ENCODE peak calls at places on chromosomes 3 and 15, in six cellular contexts. N is effector memory CD4-positive, alpha-beta T cell; K is left lung; O is transverse colon; U is small intestine; J is sigmoid colon. T is an unnamed sample.

GRCh38 chr15:28876131-28876844 is 9.5 kb upstream of the APBA2 start:
- DNase-seq in O (no peak), J (no peak), U (no peak), N (no peak), K (no peak), T (no peak)

GRCh38 chr3:182794806-182795369 is 1.6 kb downstream of the ATP11B start:
- DNase-seq in N (no peak), K (no peak), O (no peak), J (no peak), U (peak; percentile 10), T (no peak)

GRCh38 chr3:183332487-183332886 is 79.4 kb downstream of the B3GNT5 start:
- DNase-seq in J (no peak), O (no peak), U (no peak), N (no peak), K (no peak), T (no peak)

GRCh38 chr3:42712344-42712648 is 9.7 kb upstream of the HHATL start:
- DNase-seq in N (no peak), J (no peak), K (no peak), O (no peak), U (no peak), T (no peak)

GRCh38 chr3:122004123-122004522 is 17.9 kb downstream of the ILDR1 start:
- DNase-seq in K (no peak), U (no peak), N (no peak), J (no peak), O (no peak), T (no peak)

GRCh38 chr15:71756574-71757352 is 53.6 kb upstream of the NR2E3 start:
- DNase-seq in U (no peak), J (no peak), K (no peak), O (no peak), N (no peak), T (no peak)

GRCh38 chr3:79113821-79114220 is 654.0 kb downstream of the ROBO1 start:
- DNase-seq in U (peak; percentile 87), J (no peak), N (no peak), O (no peak), K (no peak), T (no peak)

GRCh38 chr3:126373682-126374601 is 16.7 kb upstream of the KLF15 start:
- DNase-seq in J (peak; percentile 68), O (no peak), N (no peak), U (no peak), K (no peak), T (peak; percentile 76)

GRCh38 chr15:36737430-36737891 is 158.0 kb downstream of the CDIN1 start:
- DNase-seq in U (no peak), J (no peak), N (no peak), K (no peak), O (no peak), T (no peak)

GRCh38 chr3:13525827-13526625 is 22.9 kb upstream of the FBLN2 start:
- DNase-seq in K (peak; percentile 77), O (no peak), N (no peak), J (no peak), U (no peak), T (no peak)

GRCh38 chr3:166917437-166917836 is 462.7 kb downstream of the ZBBX start:
- DNase-seq in N (no peak), J (no peak), U (no peak), O (no peak), K (no peak), T (no peak)
- H3K9me3 ChIP-seq in N (peaks cover 2% of the 10 kb centered on the region), J (no peaks in the 10 kb centered on the region), U (no peaks in the 10 kb centered on the region), O (peaks cover under 1% of the 10 kb centered on the region), K (no peaks in the 10 kb centered on the region), T (peaks cover 6% of the 10 kb centered on the region)

GRCh38 chr15:57592836-57593420 is 1.2 kb downstream of the MYZAP start:
- DNase-seq in O (no peak), K (no peak), U (no peak), J (no peak), N (no peak), T (no peak)

GRCh38 chr15:57594479-57594878 is 2.8 kb downstream of the MYZAP start:
- DNase-seq in J (no peak), K (no peak), O (no peak), U (no peak), N (no peak), T (no peak)

GRCh38 chr15:57591237-57591821 is 375 bp upstream of the MYZAP start:
- DNase-seq in J (no peak), U (peak; percentile 83), K (no peak), O (no peak), N (no peak), T (no peak)

GRCh38 chr15:57591822-57592367 is at the start of gene MYZAP:
- DNase-seq in J (no peak), N (no peak), K (peak; percentile 89), O (peak; percentile 82), U (no peak), T (peak; percentile 61)

DNA sequence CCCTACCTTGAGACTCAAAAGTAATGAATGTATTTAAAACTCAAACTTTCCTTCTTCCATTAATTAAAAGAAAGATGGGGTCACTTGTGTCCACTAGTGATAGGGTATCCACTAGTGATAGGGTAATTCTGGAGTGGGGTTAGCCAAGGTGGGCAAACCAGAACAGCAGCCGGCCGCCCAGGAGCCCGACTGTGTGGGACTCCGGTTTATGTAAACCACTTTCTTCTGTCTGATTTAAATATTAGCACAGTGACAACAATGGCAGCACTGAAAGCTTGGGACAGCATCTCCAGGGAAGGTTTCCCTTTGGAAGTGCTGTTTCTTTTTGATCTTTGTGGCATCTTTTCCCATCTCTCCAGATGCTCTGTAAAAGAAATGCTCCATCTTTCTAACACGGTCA is 722 bp downstream of the MYZAP start:
- DNase-seq in J (no peak), K (no peak), U (no peak), N (no peak), O (no peak), T (no peak)
- H3K4me3 ChIP-seq in J (peak overlapping the region; percentile 75), K (peak overlapping the region; percentile 57), U (peak overlapping the region; percentile 88), N (peak overlapping the region; percentile 41), O (peak overlapping the region; percentile 37), T (peak overlapping the region; percentile 74)

GRCh38 chr3:43765417-43766030 is 74.8 kb downstream of the ABHD5 start:
- DNase-seq in J (no peak), N (no peak), K (no peak), U (no peak), O (no peak), T (peak; percentile 76)

GRCh38 chr3:43769097-43769470 is 78.3 kb downstream of the ABHD5 start:
- DNase-seq in U (no peak), O (no peak), K (no peak), N (no peak), J (no peak), T (no peak)

GRCh38 chr3:43768594-43768993 is 77.9 kb downstream of the ABHD5 start:
- DNase-seq in K (no peak), O (peak; percentile 16), J (peak; percentile 71), N (no peak), U (no peak), T (no peak)

GRCh38 chr3:43764471-43764870 is 73.7 kb downstream of the ABHD5 start:
- DNase-seq in N (no peak), U (no peak), K (no peak), J (no peak), O (no peak), T (no peak)

GRCh38 chr3:43766672-43767465 is 76.1 kb downstream of the ABHD5 start:
- DNase-seq in J (no peak), N (no peak), O (no peak), K (no peak), U (no peak), T (no peak)
- H3K4me1 ChIP-seq in J (peaks cover 19% of the 10 kb centered on the region), N (peaks cover 16% of the 10 kb centered on the region), O (no peaks in the 10 kb centered on the region), K (peaks cover 30% of the 10 kb centered on the region), U (peaks cover 14% of the 10 kb centered on the region), T (peaks cover 35% of the 10 kb centered on the region)

DNA sequence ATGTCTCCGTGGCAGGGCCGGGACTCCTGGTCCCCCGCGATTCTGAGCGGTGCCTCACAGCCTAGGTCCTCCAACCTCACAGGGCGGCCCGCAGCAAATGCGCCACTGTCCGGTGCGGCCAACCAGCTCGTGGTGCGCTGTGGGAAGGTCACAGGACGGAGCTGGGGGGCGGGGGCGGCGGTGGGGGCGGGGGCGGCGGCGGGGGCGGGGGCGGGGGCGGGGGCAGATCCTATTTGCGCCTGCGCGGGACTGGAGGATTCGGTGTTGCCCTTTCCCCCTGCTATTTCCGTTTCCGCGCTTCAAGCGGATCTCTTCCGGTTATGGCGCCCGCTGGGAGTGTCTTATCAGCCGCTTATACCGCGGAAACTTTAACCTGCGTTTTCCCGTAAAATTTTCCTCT is 106.7 kb upstream of the SNRPN start:
- DNase-seq in O (no peak), U (no peak), N (no peak), J (peak; percentile 66), K (no peak), T (peak; percentile 17)
- H3K9me3 ChIP-seq in O (no peaks in the 10 kb centered on the region), U (no peaks in the 10 kb centered on the region), N (no peaks in the 10 kb centered on the region), J (no peaks in the 10 kb centered on the region), K (no peaks in the 10 kb centered on the region), T (peaks cover 4% of the 10 kb centered on the region)

GRCh38 chr15:101277038-101277822 is at the start of gene SELENOS:
- DNase-seq in K (peak; percentile 97), U (peak; percentile 94), N (peak; percentile 84), O (peak; percentile 96), J (peak; percentile 96), T (peak; percentile 95)

GRCh38 chr15:101280007-101280406 is 2.7 kb upstream of the SELENOS start:
- DNase-seq in O (no peak), N (no peak), U (peak; percentile 97), K (no peak), J (no peak), T (no peak)

GRCh38 chr15:101275018-101275417 is 2.3 kb downstream of the SELENOS start:
- DNase-seq in J (no peak), O (no peak), N (no peak), U (no peak), K (no peak), T (no peak)

GRCh38 chr15:101276501-101277037 is 716 bp downstream of the SELENOS start:
- DNase-seq in N (no peak), K (no peak), J (no peak), U (no peak), O (no peak), T (no peak)

GRCh38 chr15:101277943-101278564 is 769 bp upstream of the SELENOS start:
- DNase-seq in J (no peak), K (no peak), N (no peak), O (no peak), U (no peak), T (no peak)
- H3K4me3 ChIP-seq in J (peak overlapping the region; percentile 89), K (peak overlapping the region; percentile 88), N (peak overlapping the region; percentile 93), O (peak overlapping the region; percentile 87), U (peak overlapping the region; percentile 29), T (peak overlapping the region; percentile 72)

DNA sequence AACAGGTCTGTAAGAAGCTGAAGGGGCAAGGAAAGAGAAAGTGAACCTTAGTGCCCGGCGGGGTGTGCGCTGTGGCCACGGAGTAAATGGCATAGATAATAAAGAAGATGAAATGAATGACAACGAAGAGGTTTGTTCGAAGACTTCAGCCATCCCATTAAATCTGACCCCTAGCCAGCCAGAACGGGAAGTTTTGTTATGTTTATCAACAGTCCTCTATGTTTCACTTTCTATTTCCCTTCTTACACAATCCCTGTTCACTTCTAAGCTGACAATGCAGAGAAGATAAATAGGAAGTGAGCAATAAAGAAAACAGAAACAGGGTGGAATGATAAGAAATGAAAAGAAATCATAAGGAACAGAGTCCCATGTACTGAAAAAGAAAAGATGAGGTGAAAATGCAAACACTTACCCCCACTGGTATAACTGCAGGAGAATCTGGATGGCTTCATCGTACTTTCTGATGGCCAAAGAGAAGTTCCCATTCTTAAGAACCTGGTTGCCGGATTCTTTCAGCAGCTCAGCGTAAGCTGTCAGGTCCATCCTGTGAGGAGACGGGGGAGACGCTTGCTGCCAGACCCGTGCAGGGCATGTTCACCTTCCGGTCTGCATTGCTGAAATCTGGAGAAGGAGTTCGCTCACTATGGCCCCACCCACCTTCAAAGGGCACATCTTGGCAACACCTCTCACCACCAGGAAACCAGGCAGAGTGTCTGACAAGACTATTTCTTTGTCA is 36.8 kb downstream of the TRANK1 start:
- DNase-seq in U (peak; percentile 90), N (peak; percentile 68), K (no peak), O (peak; percentile 86), J (peak; percentile 72), T (peak; percentile 22)
- H3K4me1 ChIP-seq in U (peaks cover 11% of the 10 kb centered on the region), N (peaks cover 53% of the 10 kb centered on the region), K (peaks cover 66% of the 10 kb centered on the region), O (no peaks in the 10 kb centered on the region), J (peaks cover 26% of the 10 kb centered on the region), T (no peaks in the 10 kb centered on the region)

GRCh38 chr15:20344601-20345400 is 196.8 kb downstream of the GOLGA6L6 start:
- DNase-seq in N (no peak), O (no peak), K (peak; percentile 85), U (no peak), J (peak; percentile 63), T (no peak)
- H3K9me3 ChIP-seq in N (no peaks in the 10 kb centered on the region), O (no peaks in the 10 kb centered on the region), K (no peaks in the 10 kb centered on the region), U (peaks cover 26% of the 10 kb centered on the region), J (peaks cover 18% of the 10 kb centered on the region), T (no peaks in the 10 kb centered on the region)